ENCODE peak calls at places on chromosomes 7 and 10, in four cellular contexts. S, Z, Q and H are unnamed samples. For H3K4me1, the result is how much of the 10 kb centered on the place peaks cover.

GRCh38 chr7:112646787-112647186 is 143.4 kb downstream of the TMEM168 start:
- DNase-seq in S (peak), Z (no peak), Q (no peak), H (no peak)

GRCh38 chr10:103666109-103666508 is 172.6 kb downstream of the NEURL1 start:
- DNase-seq in S (no peak), Z (peak), Q (no peak), H (no peak)

GRCh38 chr10:20890491-20891337 is 6.4 kb downstream of the NEBL start:
- DNase-seq in S (no peak), Z (no peak), Q (no peak), H (no peak)

GRCh38 chr7:18552311-18552916 is 56.9 kb downstream of the HDAC9 start:
- DNase-seq in S (no peak), Z (no peak), Q (no peak), H (no peak)

GRCh38 chr10:44926771-44927751 is 15.9 kb downstream of the TMEM72 start:
- DNase-seq in S (peak), Z (no peak), Q (no peak), H (no peak)

GRCh38 chr10:52314822-52315552 is 906 bp downstream of the DKK1 start:
- DNase-seq in S (no peak), Z (no peak), Q (no peak), H (no peak)

GRCh38 chr7:50531401-50531906 is 33.8 kb downstream of the DDC start:
- DNase-seq in S (peak), Z (no peak), Q (peak), H (no peak)

GRCh38 chr7:73593207-73594045 is 15.0 kb upstream of the TBL2 start:
- DNase-seq in S (no peak), Z (no peak), Q (no peak), H (no peak)

GRCh38 chr10:12605580-12606405 is 256.4 kb downstream of the CAMK1D start:
- DNase-seq in S (peak), Z (no peak), Q (no peak), H (no peak)

GRCh38 chr10:110455440-110455839 is 42.3 kb upstream of the DUSP5 start:
- DNase-seq in S (no peak), Z (no peak), Q (no peak), H (no peak)

GRCh38 chr7:114979388-114979787 is 57.5 kb downstream of the MDFIC start:
- DNase-seq in S (no peak), Z (no peak), Q (no peak), H (no peak)

GRCh38 chr10:110840923-110841428 is 30.8 kb upstream of the PDCD4 start:
- DNase-seq in S (no peak), Z (no peak), Q (no peak), H (no peak)

GRCh38 chr10:126935263-126935946 is 30.2 kb downstream of the DOCK1 start:
- DNase-seq in S (no peak), Z (no peak), Q (no peak), H (no peak)

GRCh38 chr7:44286182-44286617 is 39.2 kb downstream of the CAMK2B start:
- DNase-seq in S (no peak), Z (no peak), Q (no peak), H (no peak)

GRCh38 chr10:112967200-112967599 is 17.2 kb downstream of the TCF7L2 start:
- DNase-seq in S (no peak), Z (no peak), Q (no peak), H (no peak)

GRCh38 chr7:131538071-131538790 is 18.2 kb downstream of the PODXL start:
- DNase-seq in S (no peak), Z (no peak), Q (no peak), H (no peak)

GRCh38 chr10:86591436-86591835 is 62.9 kb upstream of the OPN4 start:
- DNase-seq in S (no peak), Z (no peak), Q (no peak), H (no peak)

GRCh38 chr10:83012866-83013265 is 1126.4 kb upstream of the GHITM start:
- DNase-seq in S (no peak), Z (no peak), Q (no peak), H (no peak)

GRCh38 chr7:24800667-24801066 is 43.4 kb upstream of the GSDME start:
- DNase-seq in S (no peak), Z (no peak), Q (no peak), H (no peak)

GRCh38 chr7:5448378-5449042 is 24.9 kb upstream of the TNRC18 start:
- DNase-seq in S (no peak), Z (no peak), Q (no peak), H (no peak)

GRCh38 chr10:74825033-74825370 is 1.4 kb upstream of the KAT6B start:
- DNase-seq in S (no peak), Z (peak), Q (no peak), H (no peak)

GRCh38 chr10:114403545-114404161 is 649 bp downstream of the AFAP1L2 start:
- DNase-seq in S (no peak), Z (no peak), Q (no peak), H (no peak)
- H3K4me1 ChIP-seq in S (under half), Z (under half), Q (under half), H (under half)

DNA sequence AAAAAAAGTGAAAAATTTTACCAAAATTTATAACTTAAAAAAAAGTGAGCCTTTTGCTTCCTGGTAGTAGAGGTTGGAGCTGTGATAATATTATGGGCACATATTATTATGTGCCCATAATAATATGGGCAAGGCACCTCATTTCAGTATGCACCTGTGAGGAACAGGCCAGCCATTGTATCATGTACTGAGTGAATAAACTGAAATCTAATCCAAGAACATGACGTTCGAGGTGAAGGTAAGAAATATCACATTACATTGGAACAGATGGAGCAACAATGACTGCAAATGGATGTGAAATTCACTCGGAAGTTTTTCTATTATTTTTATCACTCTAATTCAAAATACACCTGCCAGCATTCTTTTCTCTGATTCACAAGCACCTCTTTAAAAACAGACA is 216.0 kb downstream of the KLF6 start:
- DNase-seq in S (no peak), Z (no peak), Q (no peak), H (no peak)
- TF ChIP-seq BRCA1 in S (no peak), Z (no peak), Q (no peak), H (no peak)

DNA sequence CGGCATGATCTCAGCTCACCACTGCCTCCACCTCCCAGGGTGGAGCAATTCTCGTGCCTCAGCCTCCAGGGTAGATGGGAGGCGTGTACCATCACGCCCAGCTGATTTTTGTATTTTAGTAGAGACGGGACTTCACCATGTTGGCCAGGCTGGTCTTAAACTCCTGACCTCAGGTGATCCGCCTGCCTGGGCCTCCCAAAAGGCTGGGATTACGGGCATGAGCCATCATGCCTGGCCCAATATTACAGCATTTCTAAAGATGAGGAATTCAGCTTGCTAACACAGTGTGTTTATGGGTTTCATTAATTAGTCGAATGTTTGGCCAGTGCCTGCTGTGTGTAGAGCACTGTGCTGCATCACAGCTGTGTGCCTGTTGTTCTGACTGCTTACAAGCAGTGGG is 3.7 kb downstream of the WDR37 start:
- DNase-seq in S (no peak), Z (no peak), Q (no peak), H (no peak)
- H3K4me1 ChIP-seq in S (under half), Z (under half), Q (under half), H (under half)

GRCh38 chr10:17669185-17669872 is 25.4 kb downstream of the STAM start:
- DNase-seq in S (no peak), Z (no peak), Q (no peak), H (peak)
- TF ChIP-seq BRCA1 in S (no peak), Z (no peak), Q (no peak), H (no peak)

GRCh38 chr10:97713351-97713827 is at the start of gene MARVELD1:
- DNase-seq in S (no peak), Z (peak), Q (no peak), H (no peak)

GRCh38 chr10:97714401-97715258 is 1.1 kb downstream of the MARVELD1 start:
- DNase-seq in S (no peak), Z (peak), Q (no peak), H (no peak)

GRCh38 chr10:97713828-97714400 is 384 bp downstream of the MARVELD1 start:
- DNase-seq in S (no peak), Z (peak), Q (no peak), H (no peak)

GRCh38 chr10:97717627-97718026 is 4.1 kb downstream of the MARVELD1 start:
- DNase-seq in S (no peak), Z (no peak), Q (no peak), H (no peak)

DNA sequence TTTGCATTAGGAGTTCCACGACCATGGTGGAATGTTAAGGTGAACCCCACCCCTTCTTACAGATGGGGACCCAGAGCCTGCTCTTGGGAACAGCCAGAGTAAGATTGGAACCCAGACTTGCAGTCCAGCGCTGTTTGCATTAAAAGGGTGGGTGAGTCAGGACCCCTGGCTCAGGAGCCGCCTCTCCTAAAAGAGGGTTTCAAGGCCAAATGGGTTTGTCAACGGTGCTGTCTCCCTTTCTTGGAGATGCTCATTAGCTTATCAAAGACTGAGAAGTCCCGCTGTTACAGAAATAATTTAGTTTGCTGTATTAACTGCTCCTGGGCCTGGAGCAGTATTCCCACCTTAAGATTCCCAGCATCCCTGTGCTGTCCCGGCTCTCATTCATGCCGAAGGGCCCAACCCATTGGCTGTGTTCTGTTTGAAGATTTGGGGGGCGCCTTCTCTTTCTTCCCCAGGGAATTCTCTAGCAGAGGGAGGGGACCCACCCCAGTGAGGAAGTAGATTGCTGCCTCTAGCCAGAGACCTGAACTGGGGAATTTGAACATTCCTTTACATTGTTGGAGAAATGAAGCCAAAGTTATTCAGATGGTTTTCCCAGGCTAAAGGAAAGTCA is 1.8 kb downstream of the MARVELD1 start:
- DNase-seq in S (no peak), Z (no peak), Q (no peak), H (no peak)
- H3K4me1 ChIP-seq in S (under half), Z (under half), Q (under half), H (under half)

GRCh38 chr7:107108951-107109350 is 59.9 kb upstream of the HBP1 start:
- DNase-seq in S (no peak), Z (no peak), Q (no peak), H (no peak)
- TF ChIP-seq BRCA1 in S (no peak), Z (no peak), Q (no peak), H (no peak)

DNA sequence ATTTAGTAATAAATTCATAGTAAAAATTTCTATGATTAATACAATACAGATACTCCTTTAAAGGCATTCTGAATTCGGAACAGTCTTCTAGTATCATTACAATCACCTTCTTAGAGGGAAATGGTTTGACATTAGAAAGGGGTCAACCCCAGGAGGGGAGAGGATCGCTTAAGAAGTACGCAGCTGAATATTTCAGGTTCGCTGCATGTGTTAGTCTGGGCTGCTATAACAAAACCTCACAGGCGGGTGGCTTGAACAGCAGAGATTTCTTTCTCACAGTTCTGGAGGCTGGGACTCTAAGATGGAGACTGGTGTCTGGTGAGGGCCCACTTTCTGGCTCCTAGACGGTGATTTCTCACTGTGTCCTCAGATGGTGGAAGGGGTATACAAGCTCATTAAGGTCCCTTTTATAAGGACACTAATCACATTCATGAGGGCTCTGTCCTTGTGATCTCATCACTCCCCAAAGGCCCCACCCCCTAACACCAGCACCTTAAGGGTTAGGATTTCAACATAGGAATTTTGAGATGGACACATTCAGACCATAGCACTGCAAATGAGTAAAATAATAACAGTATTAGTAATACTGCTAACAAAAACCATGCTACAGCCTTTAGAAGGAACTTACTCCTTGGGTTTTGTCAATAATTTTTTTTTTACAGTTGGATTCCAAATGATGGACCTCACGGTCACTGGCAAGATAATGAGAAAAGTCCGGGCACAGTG is 34.0 kb downstream of the GNA12 start:
- DNase-seq in S (no peak), Z (no peak), Q (no peak), H (no peak)
- H3K4me1 ChIP-seq in S (half or more), Z (under half), Q (under half), H (under half)

GRCh38 chr10:102231357-102232318 is 5.5 kb downstream of the ELOVL3 start:
- DNase-seq in S (peak), Z (peak), Q (no peak), H (no peak)
- TF ChIP-seq BRCA1 in S (no peak), Z (no peak), Q (no peak), H (no peak)

GRCh38 chr10:101616415-101617101 is 28.4 kb downstream of the DPCD start:
- DNase-seq in S (no peak), Z (no peak), Q (no peak), H (no peak)

GRCh38 chr10:101618871-101619270 is 30.8 kb downstream of the DPCD start:
- DNase-seq in S (no peak), Z (no peak), Q (no peak), H (no peak)

GRCh38 chr10:101617824-101618568 is 29.9 kb downstream of the DPCD start:
- DNase-seq in S (no peak), Z (no peak), Q (no peak), H (no peak)

GRCh38 chr10:101615760-101616116 is 27.6 kb downstream of the DPCD start:
- DNase-seq in S (no peak), Z (no peak), Q (no peak), H (no peak)

GRCh38 chr10:101617102-101617823 is 29.1 kb downstream of the DPCD start:
- DNase-seq in S (no peak), Z (peak), Q (no peak), H (peak)
- H3K4me1 ChIP-seq in S (under half), Z (under half), Q (under half), H (under half)

DNA sequence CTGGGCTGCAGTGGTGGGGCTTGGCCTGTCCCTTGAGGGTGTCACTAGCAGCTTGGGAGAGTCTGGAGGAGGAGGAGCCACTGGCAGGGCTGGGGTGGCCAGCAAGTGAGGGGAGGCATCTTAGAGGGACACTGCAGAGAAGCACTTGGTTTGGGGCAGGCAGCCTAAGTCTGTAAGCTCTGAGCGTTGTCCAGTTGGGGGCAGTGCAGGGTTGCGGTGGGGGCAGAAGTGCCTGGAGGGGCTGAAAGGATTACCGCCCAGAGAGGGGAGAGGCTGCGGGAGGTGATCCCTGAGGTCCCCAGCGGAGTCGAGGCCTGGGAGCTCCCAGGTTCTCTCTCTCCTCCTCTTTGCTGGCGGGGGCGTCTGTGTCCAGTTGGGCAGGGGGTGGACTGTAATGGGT is 7.4 kb downstream of the ADCYAP1R1 start:
- DNase-seq in S (no peak), Z (no peak), Q (peak), H (no peak)
- TF ChIP-seq BRCA1 in S (no peak), Z (no peak), Q (no peak), H (no peak)